ENCODE peak calls at places on chromosomes 7 and 10, in seven cellular contexts. V is NB4; M is endothelial cell; O is CD8-positive, alpha-beta T cell; J is nephron progenitor cell; D is epithelial cell of esophagus; G is WERI-Rb-1. C is an unnamed sample.

GRCh38 chr7:101859411-101860106 is 42.1 kb downstream of the CUX1 start:
- DNase-seq in D (no peak), J (no peak), O (no peak), G (no peak), V (no peak), M (no peak), C (no peak)

GRCh38 chr10:48522011-48522765 is 82.7 kb downstream of the ARHGAP22 start:
- DNase-seq in J (no peak), M (no peak), O (no peak), G (no peak), V (no peak), D (no peak), C (peak; percentile 57)

GRCh38 chr10:118635674-118636402 is 40.4 kb upstream of the PRLHR start:
- DNase-seq in M (no peak), G (peak; percentile 39), O (no peak), J (no peak), D (no peak), V (no peak), C (no peak)

GRCh38 chr7:20785211-20786048 is 1.3 kb downstream of the SP8 start:
- DNase-seq in D (peak; percentile 33), M (peak; percentile 54), V (no peak), J (peak; percentile 72), O (no peak), G (peak; percentile 35), C (no peak)

GRCh38 chr7:109635374-109635773 is 1065.7 kb downstream of the DNAJB9 start:
- DNase-seq in D (no peak), V (no peak), O (no peak), G (no peak), J (no peak), M (no peak), C (no peak)

GRCh38 chr10:95229724-95230627 is 35.9 kb downstream of the ACSM6 start:
- DNase-seq in V (no peak), M (no peak), O (no peak), G (no peak), D (peak; percentile 93), J (no peak), C (no peak)

GRCh38 chr7:116236020-116236630 is 25.8 kb downstream of the TES start:
- DNase-seq in V (peak; percentile 59), M (peak; percentile 33), O (peak; percentile 28), D (peak; percentile 53), J (peak; percentile 22), G (peak; percentile 20), C (no peak)

GRCh38 chr7:6172331-6173295 is 99.8 kb downstream of the CYTH3 start:
- DNase-seq in M (no peak), V (peak; percentile 73), D (no peak), J (no peak), O (no peak), G (no peak), C (no peak)

GRCh38 chr10:12657489-12657888 is 308.1 kb downstream of the CAMK1D start:
- DNase-seq in G (no peak), M (no peak), V (no peak), D (no peak), J (no peak), O (no peak), C (no peak)

GRCh38 chr7:1693991-1694524 is 24.0 kb downstream of the ELFN1 start:
- DNase-seq in O (no peak), J (peak; percentile 83), G (peak; percentile 25), M (no peak), V (peak; percentile 47), D (no peak), C (no peak)

GRCh38 chr10:103820101-103821062 is 35.0 kb downstream of the SH3PXD2A start:
- DNase-seq in V (no peak), J (no peak), O (no peak), D (no peak), G (no peak), M (no peak), C (no peak)

GRCh38 chr10:44811072-44811471 is 100.1 kb upstream of the TMEM72 start:
- DNase-seq in G (no peak), D (no peak), M (no peak), O (no peak), J (no peak), V (no peak), C (no peak)

GRCh38 chr7:47294569-47295222 is 287.2 kb downstream of the TNS3 start:
- DNase-seq in D (no peak), M (no peak), G (no peak), V (peak; percentile 14), J (no peak), O (no peak), C (no peak)

GRCh38 chr7:132861424-132861823 is 220.5 kb downstream of the CHCHD3 start:
- DNase-seq in M (no peak), D (no peak), G (no peak), J (no peak), V (no peak), O (no peak), C (no peak)

GRCh38 chr7:103074519-103075336 is at the start of the genes ARMC10 and FBXL13:
- DNase-seq in O (peak; percentile 79), V (peak; percentile 98), D (peak; percentile 93), J (peak; percentile 92), M (peak; percentile 92), G (peak; percentile 91), C (peak; percentile 96)

GRCh38 chr7:156554488-156554887 is 86.1 kb upstream of the RNF32 start:
- DNase-seq in D (no peak), V (no peak), G (no peak), J (no peak), M (no peak), O (no peak), C (no peak)

GRCh38 chr7:55063633-55064032 is 44.8 kb downstream of the EGFR start:
- DNase-seq in O (no peak), D (peak; percentile 59), G (no peak), M (no peak), J (no peak), V (no peak), C (no peak)

GRCh38 chr7:158391541-158391940 is 196.1 kb downstream of the PTPRN2 start:
- DNase-seq in D (no peak), V (no peak), G (no peak), M (no peak), J (no peak), O (no peak), C (no peak)
- TF ChIP-seq CTCF in D (no peak), V (no peak), G (no peak), M (no peak), J (no peak), O (no peak), C (no peak)

GRCh38 chr7:137592232-137592896 is 248.8 kb upstream of the PTN start:
- DNase-seq in V (peak; percentile 64), J (peak; percentile 68), M (peak; percentile 70), O (no peak), G (peak; percentile 65), D (peak; percentile 81), C (peak; percentile 88)
- TF ChIP-seq CTCF in V (peak; percentile 74), J (peak; percentile 80), M (peak; percentile 65), O (no peak), G (peak; percentile 71), D (peak; percentile 90), C (peak; percentile 91)

DNA sequence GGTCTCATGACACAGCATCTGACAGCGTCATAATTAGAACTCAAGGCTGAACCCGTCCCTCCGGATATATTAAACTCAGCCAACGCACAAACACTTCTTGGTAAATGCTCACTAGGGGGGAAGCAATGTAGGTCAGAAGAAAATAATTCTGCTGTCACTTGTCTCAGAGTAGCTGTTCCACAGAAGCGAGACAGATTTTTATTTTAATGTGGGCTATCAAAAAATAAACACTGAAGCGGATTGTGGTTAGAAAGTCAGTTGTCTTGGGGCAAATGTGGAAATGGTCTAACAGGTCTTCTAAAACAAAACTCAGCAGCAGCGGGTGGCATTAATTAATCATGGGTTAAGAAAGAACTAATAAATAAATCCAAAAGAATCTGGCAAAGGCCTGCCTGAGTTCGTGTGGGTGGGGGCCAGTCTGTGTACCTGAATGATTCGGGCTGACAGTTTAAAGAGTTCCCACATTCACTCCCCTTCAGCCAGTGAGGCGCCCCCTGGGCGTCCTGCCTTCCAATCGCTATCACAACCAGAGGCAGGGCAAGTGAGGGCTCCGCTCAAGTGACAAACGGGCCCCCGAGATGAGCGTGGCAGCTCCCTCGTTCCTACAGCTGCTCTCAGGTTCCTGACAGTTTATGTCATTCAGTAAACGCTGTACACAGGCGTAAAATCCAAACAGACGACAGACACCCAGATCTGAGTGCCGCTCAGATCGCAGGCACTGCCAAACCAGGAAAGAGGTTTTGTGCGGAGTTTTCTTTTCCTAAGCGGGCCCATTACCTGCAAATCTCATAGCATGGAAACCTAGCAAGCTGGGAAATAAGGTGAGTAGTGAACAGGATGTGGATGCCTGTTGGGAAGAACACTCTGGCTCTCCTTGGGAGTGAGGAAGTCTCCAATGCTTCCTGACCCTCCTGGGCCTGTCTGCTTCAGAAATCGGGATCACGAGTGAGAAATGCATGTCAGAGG is 52.9 kb downstream of the NRAP start:
- DNase-seq in J (peak; percentile 48), G (no peak), V (no peak), D (no peak), M (peak; percentile 8), O (no peak), C (no peak)
- TF ChIP-seq CTCF in J (no peak), G (no peak), V (no peak), D (no peak), M (no peak), O (no peak), C (no peak)

GRCh38 chr7:100606313-100606712 is 4.2 kb downstream of the PCOLCE start:
- DNase-seq in D (no peak), O (no peak), M (no peak), J (no peak), G (no peak), V (no peak), C (no peak)

GRCh38 chr7:100603697-100604077 is 1.5 kb downstream of the PCOLCE start:
- DNase-seq in D (no peak), J (peak; percentile 35), V (peak; percentile 53), O (no peak), G (peak; percentile 36), M (no peak), C (no peak)

GRCh38 chr7:100604976-100605911 is 3.1 kb downstream of the PCOLCE start:
- DNase-seq in J (peak; percentile 70), D (no peak), O (no peak), G (no peak), V (peak; percentile 75), M (peak; percentile 45), C (no peak)

GRCh38 chr7:100602889-100603696 is 930 bp downstream of the PCOLCE start:
- DNase-seq in M (no peak), V (no peak), D (no peak), J (peak; percentile 83), G (no peak), O (no peak), C (peak; percentile 92)

DNA sequence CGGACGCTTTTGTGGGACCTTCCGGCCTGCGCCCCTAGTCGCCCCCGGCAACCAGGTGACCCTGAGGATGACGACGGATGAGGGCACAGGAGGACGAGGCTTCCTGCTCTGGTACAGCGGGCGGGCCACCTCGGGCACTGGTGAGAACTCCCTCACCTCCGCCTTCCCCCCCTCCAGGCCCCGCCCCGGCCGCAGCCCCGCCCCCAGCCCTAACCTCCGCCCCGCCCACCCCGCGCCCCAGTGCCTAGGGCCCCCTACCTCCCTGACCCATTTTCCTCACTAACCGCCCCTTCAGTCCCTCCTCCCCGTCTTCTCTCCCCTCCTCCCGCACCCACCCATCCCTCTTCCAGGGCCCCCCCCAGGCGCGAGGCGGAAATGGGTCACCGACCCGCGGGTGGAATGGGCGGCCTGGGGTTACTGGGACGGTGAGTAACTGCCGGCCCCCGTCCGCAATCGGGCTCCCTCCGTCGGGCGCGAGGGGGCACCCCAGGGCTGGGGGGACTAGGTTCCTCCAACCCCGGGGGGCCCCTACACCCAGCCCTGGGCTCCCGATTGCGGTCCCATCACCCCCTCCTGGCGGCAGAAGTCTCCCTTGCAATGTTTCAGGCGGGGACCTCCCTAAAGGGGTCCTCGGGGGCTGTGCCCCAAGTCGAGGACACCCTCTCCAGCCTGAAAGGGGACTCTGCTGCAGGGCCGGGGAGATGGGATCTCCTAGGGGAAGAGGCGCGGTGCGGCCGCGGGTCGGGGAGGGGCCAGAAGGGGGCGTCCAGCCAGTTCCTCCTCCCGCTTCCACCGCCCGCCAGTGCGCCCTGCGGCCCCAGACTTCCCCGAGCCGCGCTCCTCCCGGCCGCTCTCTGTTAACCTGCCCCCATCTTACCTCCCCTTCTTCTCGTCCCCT is 2.2 kb downstream of the PCOLCE start:
- DNase-seq in V (peak; percentile 94), J (peak; percentile 81), M (peak; percentile 70), O (peak; percentile 45), G (peak; percentile 82), D (peak; percentile 58), C (peak; percentile 90)
- TF ChIP-seq CTCF in V (peak; percentile 52), J (peak; percentile 31), M (no peak), O (peak; percentile 50), G (peak; percentile 54), D (peak; percentile 37), C (peak; percentile 57)

C was measured in osteocyte.